ENCODE peak calls at places on chromosomes 4 and X, in eight cellular contexts. B, F, Q, W, P, A, H and V are unnamed samples.

GRCh38 chr4:140238353-140239041 is 84.5 kb upstream of the MAML3 start:
- DNase-seq in B (peak; percentile 95), F (no peak), Q (peak; percentile 97), W (peak; percentile 94), P (peak; percentile 92), A (peak; percentile 97), H (peak; percentile 96), V (peak; percentile 95)

GRCh38 chr4:74473155-74473811 is 28.3 kb downstream of the AREG start:
- DNase-seq in B (no peak), F (no peak), Q (no peak), W (peak; percentile 85), P (no peak), A (no peak), H (peak; percentile 92), V (no peak)

GRCh38 chr4:184273166-184274147 is 55.8 kb upstream of the ENPP6 start:
- DNase-seq in B (no peak), F (no peak), Q (no peak), W (no peak), P (peak; percentile 28), A (no peak), H (no peak), V (no peak)

GRCh38 chrX:136779346-136779781 is 1.4 kb downstream of the ARHGEF6 start:
- DNase-seq in B (no peak), F (no peak), Q (no peak), W (peak; percentile 9), P (no peak), A (no peak), H (no peak), V (no peak)

GRCh38 chr4:54482529-54482961 is 175.2 kb upstream of the KIT start:
- DNase-seq in B (no peak), F (no peak), Q (no peak), W (peak; percentile 66), P (no peak), A (no peak), H (peak; percentile 1), V (no peak)

GRCh38 chrX:47093248-47093647 is 15.0 kb downstream of the RGN start:
- DNase-seq in B (no peak), F (no peak), Q (no peak), W (peak; percentile 57), P (no peak), A (no peak), H (peak; percentile 53), V (no peak)

GRCh38 chr4:147003956-147004580 is 58.4 kb upstream of the TTC29 start:
- DNase-seq in B (no peak), F (no peak), Q (no peak), W (no peak), P (no peak), A (no peak), H (no peak), V (no peak)

GRCh38 chr4:139144911-139145551 is 32.0 kb downstream of the ELF2 start:
- DNase-seq in B (no peak), F (no peak), Q (no peak), W (no peak), P (no peak), A (peak; percentile 36), H (no peak), V (no peak)

GRCh38 chrX:128619490-128619889 is 567.3 kb upstream of the ACTRT1 start:
- DNase-seq in B (no peak), F (no peak), Q (no peak), W (no peak), P (no peak), A (no peak), H (no peak), V (no peak)

GRCh38 chrX:68827256-68827655 is 1.6 kb upstream of the EFNB1 start:
- DNase-seq in B (no peak), F (no peak), Q (peak; percentile 46), W (no peak), P (no peak), A (no peak), H (no peak), V (no peak)

GRCh38 chrX:45769919-45770582 is 569.4 kb upstream of the DIPK2B start:
- DNase-seq in B (peak; percentile 76), F (no peak), Q (peak; percentile 91), W (peak; percentile 89), P (peak; percentile 80), A (peak; percentile 55), H (peak; percentile 90), V (peak; percentile 80)

GRCh38 chr4:53688186-53688790 is 97.0 kb upstream of the LNX1 start:
- DNase-seq in B (no peak), F (no peak), Q (no peak), W (peak; percentile 99), P (no peak), A (no peak), H (peak; percentile 99), V (no peak)

GRCh38 chr4:182715548-182715947 is 201.6 kb downstream of the DCTD start:
- DNase-seq in B (no peak), F (no peak), Q (no peak), W (no peak), P (no peak), A (no peak), H (no peak), V (no peak)

GRCh38 chrX:13652256-13653021 is 502 bp upstream of the TCEANC start:
- DNase-seq in B (no peak), F (no peak), Q (no peak), W (peak; percentile 72), P (no peak), A (no peak), H (peak; percentile 86), V (no peak)

GRCh38 chr4:119020158-119020557 is 115.5 kb upstream of the MYOZ2 start:
- DNase-seq in B (no peak), F (no peak), Q (no peak), W (peak; percentile 15), P (no peak), A (no peak), H (no peak), V (no peak)

GRCh38 chrX:117910216-117910615 is 206.4 kb downstream of the KLHL13 start:
- DNase-seq in B (no peak), F (no peak), Q (no peak), W (no peak), P (no peak), A (no peak), H (no peak), V (no peak)

GRCh38 chrX:150348365-150348764 is 14.8 kb upstream of the MAMLD1 start:
- DNase-seq in B (no peak), F (peak; percentile 45), Q (no peak), W (peak; percentile 20), P (no peak), A (no peak), H (no peak), V (no peak)

GRCh38 chr4:88985088-88985779 is 71.8 kb downstream of the FAM13A start:
- DNase-seq in B (no peak), F (no peak), Q (no peak), W (peak; percentile 65), P (no peak), A (no peak), H (peak; percentile 92), V (no peak)

DNA sequence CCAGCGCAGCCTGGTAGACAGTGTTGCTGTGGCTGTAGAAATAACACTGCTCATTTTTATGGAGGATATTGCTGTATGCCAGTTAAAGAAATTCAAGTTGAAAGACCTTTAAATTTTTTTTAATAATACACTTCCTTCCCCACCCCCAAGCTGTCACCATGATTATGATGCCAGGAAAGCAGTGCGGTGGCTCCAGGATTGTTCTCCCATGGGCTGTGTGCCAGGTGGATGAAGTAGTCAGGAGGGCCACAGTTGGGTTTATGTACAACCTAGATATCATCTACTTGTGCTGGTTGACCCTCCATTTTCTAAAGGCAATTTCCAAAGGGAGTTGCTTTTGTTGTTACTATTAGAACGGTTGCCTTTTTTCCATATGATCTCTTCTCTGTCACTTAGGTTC is 136.6 kb downstream of the AFF1 start:
- DNase-seq in B (no peak), F (no peak), Q (no peak), W (no peak), P (no peak), A (peak; percentile 51), H (no peak), V (no peak)
- H3K4me1 ChIP-seq in B (peaks cover 16% of the 10 kb centered on the region), F (peaks cover 6% of the 10 kb centered on the region), Q (peaks cover 87% of the 10 kb centered on the region), W (peaks cover under 1% of the 10 kb centered on the region), P (peaks cover 88% of the 10 kb centered on the region), A (peaks cover 42% of the 10 kb centered on the region), H (peaks cover 18% of the 10 kb centered on the region), V (peaks cover 3% of the 10 kb centered on the region)

DNA sequence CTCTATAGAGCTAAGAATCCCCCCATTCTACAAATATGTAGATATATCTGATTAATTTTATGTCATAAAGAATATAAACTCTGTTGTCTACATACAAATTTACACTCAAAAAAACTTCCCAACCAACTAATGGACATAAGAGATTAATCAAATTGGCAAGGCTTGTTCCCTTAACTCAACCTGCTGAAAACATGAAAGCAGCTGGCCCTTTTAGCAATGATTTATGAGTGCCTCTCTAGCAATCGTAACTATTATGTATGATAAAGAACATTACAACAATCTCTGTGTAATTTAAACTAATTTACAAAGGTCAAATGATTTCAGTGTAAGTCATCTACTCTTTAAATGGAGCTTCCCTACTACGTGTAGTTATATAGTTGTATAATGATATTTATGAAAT is 83.1 kb upstream of the FTHL17 start:
- DNase-seq in B (no peak), F (no peak), Q (no peak), W (no peak), P (no peak), A (no peak), H (no peak), V (no peak)
- H3K4me1 ChIP-seq in B (no peaks in the 10 kb centered on the region), F (no peaks in the 10 kb centered on the region), Q (no peaks in the 10 kb centered on the region), W (no peaks in the 10 kb centered on the region), P (no peaks in the 10 kb centered on the region), A (no peaks in the 10 kb centered on the region), H (no peaks in the 10 kb centered on the region), V (no peaks in the 10 kb centered on the region)

DNA sequence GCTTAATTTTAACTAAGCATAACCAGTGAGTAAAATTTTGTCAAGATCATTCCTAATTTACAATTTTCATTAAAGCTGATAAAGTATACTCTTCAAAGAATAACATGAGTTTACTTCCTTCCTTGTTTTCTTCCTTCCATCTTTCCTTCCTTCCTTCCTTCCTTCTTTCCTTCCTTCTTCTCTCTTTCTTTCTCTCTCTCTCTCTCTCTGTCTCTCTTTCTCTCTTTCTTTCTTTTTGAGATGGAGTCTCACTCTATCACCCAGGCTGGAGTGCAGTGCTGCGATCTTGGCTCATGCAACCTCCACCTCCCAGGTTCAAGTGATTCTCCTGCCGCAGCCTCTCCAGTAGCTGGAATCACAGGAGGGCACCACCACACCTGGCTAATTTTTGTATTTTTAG is 42.7 kb upstream of the PTPN13 start:
- DNase-seq in B (no peak), F (no peak), Q (no peak), W (no peak), P (no peak), A (no peak), H (no peak), V (no peak)
- H3K4me1 ChIP-seq in B (no peaks in the 10 kb centered on the region), F (no peaks in the 10 kb centered on the region), Q (no peaks in the 10 kb centered on the region), W (no peaks in the 10 kb centered on the region), P (no peaks in the 10 kb centered on the region), A (no peaks in the 10 kb centered on the region), H (no peaks in the 10 kb centered on the region), V (no peaks in the 10 kb centered on the region)

GRCh38 chr4:150436598-150437370 is 145.2 kb upstream of the MAB21L2 start:
- DNase-seq in B (no peak), F (no peak), Q (no peak), W (no peak), P (no peak), A (no peak), H (no peak), V (no peak)
- H3K4me1 ChIP-seq in B (no peaks in the 10 kb centered on the region), F (no peaks in the 10 kb centered on the region), Q (peaks cover 4% of the 10 kb centered on the region), W (no peaks in the 10 kb centered on the region), P (no peaks in the 10 kb centered on the region), A (no peaks in the 10 kb centered on the region), H (no peaks in the 10 kb centered on the region), V (no peaks in the 10 kb centered on the region)